ENCODE peak calls at places on chromosomes 16 and 17, in five cellular contexts. V, G, H, I and Q are unnamed samples.
A peak's percentile ranks its signal among the peaks of the same experiment; 100 is the strongest.

GRCh38 chr16:72013389-72013788 is 4.8 kb downstream of the DHODH start:
- DNase-seq in V (no peak), G (no peak), H (peak; percentile 33), I (peak; percentile 39), Q (no peak)

GRCh38 chr16:78624349-78624748 is 524.9 kb downstream of the WWOX start:
- DNase-seq in V (no peak), G (no peak), H (no peak), I (no peak), Q (no peak)

GRCh38 chr16:83004868-83005652 is 378.3 kb downstream of the CDH13 start:
- DNase-seq in V (no peak), G (no peak), H (no peak), I (no peak), Q (no peak)

GRCh38 chr17:19242926-19243325 is 5.8 kb downstream of the EPN2 start:
- DNase-seq in V (no peak), G (no peak), H (no peak), I (no peak), Q (no peak)

GRCh38 chr16:78553268-78554044 is 454.0 kb downstream of the WWOX start:
- DNase-seq in V (no peak), G (peak; percentile 4), H (no peak), I (no peak), Q (no peak)

GRCh38 chr17:38425744-38426143 is 2.5 kb upstream of the ARHGAP23 start:
- DNase-seq in V (no peak), G (no peak), H (no peak), I (no peak), Q (no peak)

GRCh38 chr16:85523602-85524364 is 89.3 kb upstream of the GSE1 start:
- DNase-seq in V (no peak), G (peak; percentile 82), H (peak; percentile 84), I (peak; percentile 80), Q (no peak)

GRCh38 chr16:8869212-8869987 is 594 bp upstream of the CARHSP1 start:
- DNase-seq in V (no peak), G (no peak), H (peak; percentile 63), I (no peak), Q (peak; percentile 37)

GRCh38 chr16:4180511-4180910 is 61.4 kb downstream of the SRL start:
- DNase-seq in V (no peak), G (no peak), H (no peak), I (no peak), Q (no peak)

GRCh38 chr16:68490829-68491575 is 42.7 kb upstream of the SMPD3 start:
- DNase-seq in V (peak; percentile 64), G (peak; percentile 86), H (no peak), I (peak; percentile 88), Q (peak; percentile 41)

GRCh38 chr17:28279411-28279810 is 39.6 kb upstream of the TMEM97 start:
- DNase-seq in V (no peak), G (no peak), H (no peak), I (no peak), Q (no peak)

GRCh38 chr17:17783121-17783824 is 53.5 kb downstream of the SREBF1 start:
- DNase-seq in V (peak; percentile 77), G (peak; percentile 91), H (peak; percentile 74), I (peak; percentile 70), Q (peak; percentile 41)

GRCh38 chr16:47069841-47070584 is 73.7 kb downstream of the NETO2 start:
- DNase-seq in V (no peak), G (no peak), H (no peak), I (no peak), Q (no peak)

GRCh38 chr16:86325360-86325759 is 185.0 kb upstream of the FOXF1 start:
- DNase-seq in V (no peak), G (no peak), H (no peak), I (no peak), Q (no peak)

GRCh38 chr17:4136373-4136772 is 6.5 kb downstream of the ZZEF1 start:
- DNase-seq in V (no peak), G (no peak), H (no peak), I (peak; percentile 41), Q (no peak)

GRCh38 chr17:230371-230770 is 48.9 kb upstream of the DOC2B start:
- DNase-seq in V (no peak), G (no peak), H (no peak), I (peak; percentile 7), Q (no peak)

GRCh38 chr17:28228109-28228840 is 90.7 kb upstream of the TMEM97 start:
- DNase-seq in V (no peak), G (peak; percentile 9), H (no peak), I (peak; percentile 53), Q (no peak)

GRCh38 chr17:3808701-3809100 is 7.7 kb upstream of the ITGAE start:
- DNase-seq in V (no peak), G (no peak), H (no peak), I (no peak), Q (no peak)

GRCh38 chr17:59366773-59367656 is 35.6 kb downstream of the YPEL2 start:
- DNase-seq in V (no peak), G (peak; percentile 92), H (no peak), I (peak; percentile 86), Q (no peak)

GRCh38 chr17:29151567-29151966 is 28.6 kb downstream of the MYO18A start:
- DNase-seq in V (no peak), G (no peak), H (no peak), I (no peak), Q (no peak)

GRCh38 chr17:17741346-17742023 is 60.2 kb downstream of the RAI1 start:
- DNase-seq in V (no peak), G (no peak), H (no peak), I (no peak), Q (no peak)

GRCh38 chr16:75252946-75253911 is 1.8 kb upstream of the BCAR1 start:
- DNase-seq in V (no peak), G (no peak), H (no peak), I (peak; percentile 60), Q (no peak)

GRCh38 chr16:1331712-1332617 is 1.5 kb upstream of the BAIAP3 start:
- DNase-seq in V (peak; percentile 94), G (peak; percentile 95), H (peak; percentile 74), I (peak; percentile 80), Q (peak; percentile 98)

GRCh38 chr17:74566132-74566753 is 1.1 kb downstream of the CD300H start:
- DNase-seq in V (peak; percentile 37), G (peak; percentile 5), H (peak; percentile 54), I (no peak), Q (peak; percentile 56)

GRCh38 chr17:43367588-43368242 is 31.1 kb upstream of the ARL4D start:
- DNase-seq in V (peak; percentile 96), G (peak; percentile 80), H (no peak), I (no peak), Q (peak; percentile 98)

GRCh38 chr17:61209524-61209923 is 190.1 kb upstream of the TBX2 start:
- DNase-seq in V (no peak), G (peak; percentile 5), H (no peak), I (no peak), Q (no peak)

GRCh38 chr16:24748242-24748641 is 18.8 kb downstream of the TNRC6A start:
- DNase-seq in V (no peak), G (no peak), H (no peak), I (no peak), Q (no peak)

GRCh38 chr17:46072998-46073397 is 73.9 kb downstream of the STH start:
- DNase-seq in V (no peak), G (no peak), H (no peak), I (no peak), Q (no peak)

GRCh38 chr16:22898874-22899348 is 84.9 kb downstream of the HS3ST2 start:
- DNase-seq in V (peak; percentile 66), G (peak; percentile 62), H (peak; percentile 22), I (peak; percentile 66), Q (peak; percentile 69)

GRCh38 chr16:19223235-19223847 is 55.3 kb downstream of the SYT17 start:
- DNase-seq in V (peak; percentile 51), G (peak; percentile 48), H (peak; percentile 66), I (no peak), Q (peak; percentile 62)

GRCh38 chr16:59090501-59090900 is 356.4 kb upstream of the GOT2 start:
- DNase-seq in V (no peak), G (no peak), H (no peak), I (no peak), Q (no peak)

GRCh38 chr16:67312450-67313118 is 14.0 kb downstream of the KCTD19 start:
- DNase-seq in V (no peak), G (no peak), H (no peak), I (no peak), Q (no peak)

GRCh38 chr16:23608194-23608593 is 12.1 kb upstream of the NDUFAB1 start:
- DNase-seq in V (no peak), G (no peak), H (no peak), I (no peak), Q (no peak)